ENCODE peak calls at places on chromosomes 16 and 17, in six cellular contexts. One of them, this sample, is unnamed.

GRCh38 chr16:85626191-85626951 is 13.2 kb downstream of the GSE1 start:
- DNase-seq in aorta: no peak
- DNase-seq in dorsolateral prefrontal cortex: no peak
- DNase-seq in CD8-positive, alpha-beta memory T cell: no peak
- DNase-seq in GM12865: no peak
- DNase-seq in CD4-positive, CD25-positive, alpha-beta regulatory T cell: no peak
- DNase-seq in this sample: no peak

GRCh38 chr17:79469646-79470045 is 141.2 kb downstream of the RBFOX3 start:
- DNase-seq in aorta: no peak
- DNase-seq in dorsolateral prefrontal cortex: no peak
- DNase-seq in CD8-positive, alpha-beta memory T cell: no peak
- DNase-seq in GM12865: no peak
- DNase-seq in CD4-positive, CD25-positive, alpha-beta regulatory T cell: no peak
- DNase-seq in this sample: no peak

GRCh38 chr17:79970576-79971068 is 65.0 kb downstream of the TBC1D16 start:
- DNase-seq in aorta: peak
- DNase-seq in dorsolateral prefrontal cortex: peak
- DNase-seq in CD8-positive, alpha-beta memory T cell: peak
- DNase-seq in GM12865: peak
- DNase-seq in CD4-positive, CD25-positive, alpha-beta regulatory T cell: no peak
- DNase-seq in this sample: peak

GRCh38 chr17:34303606-34304005 is 15.6 kb upstream of the CCL8 start:
- DNase-seq in aorta: no peak
- DNase-seq in dorsolateral prefrontal cortex: no peak
- DNase-seq in CD8-positive, alpha-beta memory T cell: no peak
- DNase-seq in GM12865: no peak
- DNase-seq in CD4-positive, CD25-positive, alpha-beta regulatory T cell: no peak
- DNase-seq in this sample: no peak

GRCh38 chr17:16486373-16487250 is 5.4 kb downstream of the LRRC75A start:
- DNase-seq in aorta: peak
- DNase-seq in dorsolateral prefrontal cortex: peak
- DNase-seq in CD8-positive, alpha-beta memory T cell: no peak
- DNase-seq in GM12865: no peak
- DNase-seq in CD4-positive, CD25-positive, alpha-beta regulatory T cell: no peak
- DNase-seq in this sample: no peak

GRCh38 chr16:82655315-82655714 is 28.5 kb downstream of the CDH13 start:
- DNase-seq in aorta: no peak
- DNase-seq in dorsolateral prefrontal cortex: no peak
- DNase-seq in CD8-positive, alpha-beta memory T cell: peak
- DNase-seq in GM12865: peak
- DNase-seq in CD4-positive, CD25-positive, alpha-beta regulatory T cell: peak
- DNase-seq in this sample: peak

GRCh38 chr17:68461589-68461988 is 4.3 kb upstream of the WIPI1 start:
- DNase-seq in aorta: no peak
- DNase-seq in dorsolateral prefrontal cortex: no peak
- DNase-seq in CD8-positive, alpha-beta memory T cell: no peak
- DNase-seq in GM12865: peak
- DNase-seq in CD4-positive, CD25-positive, alpha-beta regulatory T cell: no peak
- DNase-seq in this sample: peak

GRCh38 chr16:76577003-76577402 is 299.8 kb downstream of the CNTNAP4 start:
- DNase-seq in aorta: no peak
- DNase-seq in dorsolateral prefrontal cortex: no peak
- DNase-seq in CD8-positive, alpha-beta memory T cell: no peak
- DNase-seq in GM12865: peak
- DNase-seq in CD4-positive, CD25-positive, alpha-beta regulatory T cell: no peak
- DNase-seq in this sample: no peak

GRCh38 chr17:45973099-45973838 is 25.8 kb upstream of the STH start:
- DNase-seq in aorta: peak
- DNase-seq in dorsolateral prefrontal cortex: no peak
- DNase-seq in CD8-positive, alpha-beta memory T cell: no peak
- DNase-seq in GM12865: no peak
- DNase-seq in CD4-positive, CD25-positive, alpha-beta regulatory T cell: no peak
- DNase-seq in this sample: no peak

GRCh38 chr17:50220811-50221210 is 19.4 kb upstream of the COL1A1 start:
- DNase-seq in aorta: no peak
- DNase-seq in dorsolateral prefrontal cortex: no peak
- DNase-seq in CD8-positive, alpha-beta memory T cell: no peak
- DNase-seq in GM12865: no peak
- DNase-seq in CD4-positive, CD25-positive, alpha-beta regulatory T cell: no peak
- DNase-seq in this sample: no peak

GRCh38 chr17:68519911-68520310 is 7.7 kb downstream of the PRKAR1A start:
- DNase-seq in aorta: no peak
- DNase-seq in dorsolateral prefrontal cortex: no peak
- DNase-seq in CD8-positive, alpha-beta memory T cell: no peak
- DNase-seq in GM12865: no peak
- DNase-seq in CD4-positive, CD25-positive, alpha-beta regulatory T cell: no peak
- DNase-seq in this sample: no peak

GRCh38 chr16:78286076-78286475 is 186.6 kb downstream of the WWOX start:
- DNase-seq in aorta: no peak
- DNase-seq in dorsolateral prefrontal cortex: no peak
- DNase-seq in CD8-positive, alpha-beta memory T cell: no peak
- DNase-seq in GM12865: no peak
- DNase-seq in CD4-positive, CD25-positive, alpha-beta regulatory T cell: no peak
- DNase-seq in this sample: no peak

GRCh38 chr17:2867441-2868424 is 71.5 kb downstream of the RAP1GAP2 start:
- DNase-seq in aorta: no peak
- DNase-seq in dorsolateral prefrontal cortex: no peak
- DNase-seq in CD8-positive, alpha-beta memory T cell: no peak
- DNase-seq in GM12865: peak
- DNase-seq in CD4-positive, CD25-positive, alpha-beta regulatory T cell: no peak
- DNase-seq in this sample: no peak

GRCh38 chr16:67509016-67509415 is 19.6 kb upstream of the RIPOR1 start:
- DNase-seq in aorta: no peak
- DNase-seq in dorsolateral prefrontal cortex: no peak
- DNase-seq in CD8-positive, alpha-beta memory T cell: no peak
- DNase-seq in GM12865: no peak
- DNase-seq in CD4-positive, CD25-positive, alpha-beta regulatory T cell: no peak
- DNase-seq in this sample: peak

GRCh38 chr17:36949461-36949927 is 740 bp downstream of the AATF start:
- DNase-seq in aorta: no peak
- DNase-seq in dorsolateral prefrontal cortex: no peak
- DNase-seq in CD8-positive, alpha-beta memory T cell: no peak
- DNase-seq in GM12865: no peak
- DNase-seq in CD4-positive, CD25-positive, alpha-beta regulatory T cell: no peak
- DNase-seq in this sample: no peak

GRCh38 chr16:89024546-89024945 is 47.5 kb upstream of the CBFA2T3 start:
- DNase-seq in aorta: peak
- DNase-seq in dorsolateral prefrontal cortex: peak
- DNase-seq in CD8-positive, alpha-beta memory T cell: no peak
- DNase-seq in GM12865: no peak
- DNase-seq in CD4-positive, CD25-positive, alpha-beta regulatory T cell: no peak
- DNase-seq in this sample: no peak

GRCh38 chr16:22786691-22787090 is 27.3 kb upstream of the HS3ST2 start:
- DNase-seq in aorta: no peak
- DNase-seq in dorsolateral prefrontal cortex: no peak
- DNase-seq in CD8-positive, alpha-beta memory T cell: no peak
- DNase-seq in GM12865: no peak
- DNase-seq in CD4-positive, CD25-positive, alpha-beta regulatory T cell: no peak
- DNase-seq in this sample: no peak

GRCh38 chr16:56561126-56561525 is 3.7 kb upstream of the MT4 start:
- DNase-seq in aorta: no peak
- DNase-seq in dorsolateral prefrontal cortex: no peak
- DNase-seq in CD8-positive, alpha-beta memory T cell: no peak
- DNase-seq in GM12865: no peak
- DNase-seq in CD4-positive, CD25-positive, alpha-beta regulatory T cell: no peak
- DNase-seq in this sample: no peak

GRCh38 chr17:72467841-72468653 is 347.2 kb downstream of the SOX9 start:
- DNase-seq in aorta: no peak
- DNase-seq in dorsolateral prefrontal cortex: no peak
- DNase-seq in CD8-positive, alpha-beta memory T cell: no peak
- DNase-seq in GM12865: no peak
- DNase-seq in CD4-positive, CD25-positive, alpha-beta regulatory T cell: no peak
- DNase-seq in this sample: no peak

GRCh38 chr16:49336581-49336980 is 37.0 kb upstream of the C16orf78 start:
- DNase-seq in aorta: no peak
- DNase-seq in dorsolateral prefrontal cortex: no peak
- DNase-seq in CD8-positive, alpha-beta memory T cell: no peak
- DNase-seq in GM12865: no peak
- DNase-seq in CD4-positive, CD25-positive, alpha-beta regulatory T cell: no peak
- DNase-seq in this sample: no peak

GRCh38 chr17:36544049-36544319 is 735 bp upstream of the GGNBP2 start:
- DNase-seq in aorta: no peak
- DNase-seq in dorsolateral prefrontal cortex: no peak
- DNase-seq in CD8-positive, alpha-beta memory T cell: no peak
- DNase-seq in GM12865: peak
- DNase-seq in CD4-positive, CD25-positive, alpha-beta regulatory T cell: no peak
- DNase-seq in this sample: no peak

GRCh38 chr17:2174471-2175293 is 119.8 kb downstream of the HIC1 start:
- DNase-seq in aorta: peak
- DNase-seq in dorsolateral prefrontal cortex: no peak
- DNase-seq in CD8-positive, alpha-beta memory T cell: no peak
- DNase-seq in GM12865: no peak
- DNase-seq in CD4-positive, CD25-positive, alpha-beta regulatory T cell: no peak
- DNase-seq in this sample: no peak

GRCh38 chr17:75268931-75269330 is 2.1 kb downstream of the MIF4GD start:
- DNase-seq in aorta: no peak
- DNase-seq in dorsolateral prefrontal cortex: no peak
- DNase-seq in CD8-positive, alpha-beta memory T cell: no peak
- DNase-seq in GM12865: no peak
- DNase-seq in CD4-positive, CD25-positive, alpha-beta regulatory T cell: no peak
- DNase-seq in this sample: no peak

GRCh38 chr16:1610841-1611653 is 825 bp downstream of the IFT140 start:
- DNase-seq in aorta: no peak
- DNase-seq in dorsolateral prefrontal cortex: no peak
- DNase-seq in CD8-positive, alpha-beta memory T cell: no peak
- DNase-seq in GM12865: peak
- DNase-seq in CD4-positive, CD25-positive, alpha-beta regulatory T cell: peak
- DNase-seq in this sample: no peak

GRCh38 chr16:72172105-72173034 is at the start of gene PMFBP1:
- DNase-seq in aorta: no peak
- DNase-seq in dorsolateral prefrontal cortex: no peak
- DNase-seq in CD8-positive, alpha-beta memory T cell: no peak
- DNase-seq in GM12865: peak
- DNase-seq in CD4-positive, CD25-positive, alpha-beta regulatory T cell: no peak
- DNase-seq in this sample: peak

GRCh38 chr17:38404174-38404943 is 23.9 kb upstream of the ARHGAP23 start:
- DNase-seq in aorta: peak
- DNase-seq in dorsolateral prefrontal cortex: no peak
- DNase-seq in CD8-positive, alpha-beta memory T cell: no peak
- DNase-seq in GM12865: no peak
- DNase-seq in CD4-positive, CD25-positive, alpha-beta regulatory T cell: no peak
- DNase-seq in this sample: no peak

GRCh38 chr16:4869147-4869790 is 22.0 kb downstream of the UBN1 start:
- DNase-seq in aorta: no peak
- DNase-seq in dorsolateral prefrontal cortex: no peak
- DNase-seq in CD8-positive, alpha-beta memory T cell: no peak
- DNase-seq in GM12865: no peak
- DNase-seq in CD4-positive, CD25-positive, alpha-beta regulatory T cell: no peak
- DNase-seq in this sample: no peak

GRCh38 chr16:47059991-47060390 is 83.8 kb downstream of the NETO2 start:
- DNase-seq in aorta: peak
- DNase-seq in dorsolateral prefrontal cortex: no peak
- DNase-seq in CD8-positive, alpha-beta memory T cell: no peak
- DNase-seq in GM12865: no peak
- DNase-seq in CD4-positive, CD25-positive, alpha-beta regulatory T cell: no peak
- DNase-seq in this sample: no peak

GRCh38 chr16:85041184-85041928 is 13.8 kb downstream of the KIAA0513 start:
- DNase-seq in aorta: no peak
- DNase-seq in dorsolateral prefrontal cortex: no peak
- DNase-seq in CD8-positive, alpha-beta memory T cell: no peak
- DNase-seq in GM12865: no peak
- DNase-seq in CD4-positive, CD25-positive, alpha-beta regulatory T cell: no peak
- DNase-seq in this sample: no peak

GRCh38 chr17:50779747-50780363 is 12.5 kb upstream of the ANKRD40CL start:
- DNase-seq in aorta: no peak
- DNase-seq in dorsolateral prefrontal cortex: no peak
- DNase-seq in CD8-positive, alpha-beta memory T cell: peak
- DNase-seq in GM12865: no peak
- DNase-seq in CD4-positive, CD25-positive, alpha-beta regulatory T cell: peak
- DNase-seq in this sample: peak

GRCh38 chr17:17935321-17936271 is 36.6 kb downstream of the TOM1L2 start:
- DNase-seq in aorta: peak
- DNase-seq in dorsolateral prefrontal cortex: no peak
- DNase-seq in CD8-positive, alpha-beta memory T cell: no peak
- DNase-seq in GM12865: no peak
- DNase-seq in CD4-positive, CD25-positive, alpha-beta regulatory T cell: no peak
- DNase-seq in this sample: no peak
- H3K4me3 ChIP-seq in aorta: no peak
- H3K4me3 ChIP-seq in dorsolateral prefrontal cortex: no peak
- H3K4me3 ChIP-seq in CD8-positive, alpha-beta memory T cell: no peak
- H3K4me3 ChIP-seq in GM12865: no peak
- H3K4me3 ChIP-seq in CD4-positive, CD25-positive, alpha-beta regulatory T cell: no peak
- H3K4me3 ChIP-seq in this sample: no peak

GRCh38 chr17:28578246-28579195 is 1.8 kb upstream of the ALDOC start:
- DNase-seq in aorta: no peak
- DNase-seq in dorsolateral prefrontal cortex: no peak
- DNase-seq in CD8-positive, alpha-beta memory T cell: no peak
- DNase-seq in GM12865: no peak
- DNase-seq in CD4-positive, CD25-positive, alpha-beta regulatory T cell: no peak
- DNase-seq in this sample: no peak

GRCh38 chr17:28575126-28575795 is 1.4 kb downstream of the ALDOC start:
- DNase-seq in aorta: no peak
- DNase-seq in dorsolateral prefrontal cortex: peak
- DNase-seq in CD8-positive, alpha-beta memory T cell: no peak
- DNase-seq in GM12865: no peak
- DNase-seq in CD4-positive, CD25-positive, alpha-beta regulatory T cell: no peak
- DNase-seq in this sample: no peak

GRCh38 chr17:28577466-28577824 is 750 bp upstream of the ALDOC start:
- DNase-seq in aorta: no peak
- DNase-seq in dorsolateral prefrontal cortex: no peak
- DNase-seq in CD8-positive, alpha-beta memory T cell: no peak
- DNase-seq in GM12865: no peak
- DNase-seq in CD4-positive, CD25-positive, alpha-beta regulatory T cell: no peak
- DNase-seq in this sample: no peak

GRCh38 chr17:28574536-28574935 is 2.2 kb downstream of the ALDOC start:
- DNase-seq in aorta: no peak
- DNase-seq in dorsolateral prefrontal cortex: no peak
- DNase-seq in CD8-positive, alpha-beta memory T cell: no peak
- DNase-seq in GM12865: no peak
- DNase-seq in CD4-positive, CD25-positive, alpha-beta regulatory T cell: no peak
- DNase-seq in this sample: no peak

GRCh38 chr17:28576758-28577465 is at the start of gene ALDOC:
- DNase-seq in aorta: peak
- DNase-seq in dorsolateral prefrontal cortex: peak
- DNase-seq in CD8-positive, alpha-beta memory T cell: peak
- DNase-seq in GM12865: peak
- DNase-seq in CD4-positive, CD25-positive, alpha-beta regulatory T cell: peak
- DNase-seq in this sample: peak
- H3K4me3 ChIP-seq in aorta: no peak
- H3K4me3 ChIP-seq in dorsolateral prefrontal cortex: peak
- H3K4me3 ChIP-seq in CD8-positive, alpha-beta memory T cell: peak
- H3K4me3 ChIP-seq in GM12865: peak
- H3K4me3 ChIP-seq in CD4-positive, CD25-positive, alpha-beta regulatory T cell: peak
- H3K4me3 ChIP-seq in this sample: peak

GRCh38 chr17:7260151-7260550 is 2.1 kb downstream of the CLDN7 start:
- DNase-seq in aorta: no peak
- DNase-seq in dorsolateral prefrontal cortex: no peak
- DNase-seq in CD8-positive, alpha-beta memory T cell: no peak
- DNase-seq in GM12865: no peak
- DNase-seq in CD4-positive, CD25-positive, alpha-beta regulatory T cell: no peak
- DNase-seq in this sample: no peak
- H3K4me3 ChIP-seq in aorta: no peak
- H3K4me3 ChIP-seq in dorsolateral prefrontal cortex: no peak
- H3K4me3 ChIP-seq in CD8-positive, alpha-beta memory T cell: no peak
- H3K4me3 ChIP-seq in GM12865: no peak
- H3K4me3 ChIP-seq in CD4-positive, CD25-positive, alpha-beta regulatory T cell: no peak
- H3K4me3 ChIP-seq in this sample: no peak

GRCh38 chr16:580946-581498 is 8.8 kb upstream of the RAB40C start:
- DNase-seq in aorta: no peak
- DNase-seq in dorsolateral prefrontal cortex: no peak
- DNase-seq in CD8-positive, alpha-beta memory T cell: no peak
- DNase-seq in GM12865: no peak
- DNase-seq in CD4-positive, CD25-positive, alpha-beta regulatory T cell: no peak
- DNase-seq in this sample: no peak
- H3K4me3 ChIP-seq in aorta: no peak
- H3K4me3 ChIP-seq in dorsolateral prefrontal cortex: no peak
- H3K4me3 ChIP-seq in CD8-positive, alpha-beta memory T cell: no peak
- H3K4me3 ChIP-seq in GM12865: no peak
- H3K4me3 ChIP-seq in CD4-positive, CD25-positive, alpha-beta regulatory T cell: no peak
- H3K4me3 ChIP-seq in this sample: no peak